ENCODE peak calls at places on chromosomes 16 and 17, in five cellular contexts. C is psoas muscle, V is heart right ventricle, M is ovary, J is A549. I is an unnamed sample.

GRCh38 chr16:50313596-50314483 is 47.5 kb downstream of the ADCY7 start:
- DNase-seq in C (peak), V (peak), M (no peak), J (no peak), I (peak)

GRCh38 chr16:80006175-80006895 is 405.8 kb upstream of the MAF start:
- DNase-seq in C (peak), V (peak), M (peak), J (peak), I (no peak)

GRCh38 chr17:81354944-81355327 is 40.3 kb upstream of the BAHCC1 start:
- DNase-seq in C (no peak), V (no peak), M (no peak), J (no peak), I (no peak)

GRCh38 chr17:58710948-58711552 is 18.6 kb downstream of the RAD51C start:
- DNase-seq in C (no peak), V (peak), M (peak), J (no peak), I (peak)

GRCh38 chr16:67881557-67882220 is 3.0 kb upstream of the NRN1L start:
- DNase-seq in C (peak), V (peak), M (no peak), J (no peak), I (peak)

GRCh38 chr17:7720125-7720524 is 2.6 kb downstream of the DNAH2 start:
- DNase-seq in C (no peak), V (no peak), M (no peak), J (no peak), I (no peak)

GRCh38 chr16:72847187-72848044 is 200.5 kb downstream of the ZFHX3 start:
- DNase-seq in C (no peak), V (peak), M (peak), J (peak), I (peak)

GRCh38 chr17:7017827-7018200 is 5.0 kb upstream of the BCL6B start:
- DNase-seq in C (no peak), V (no peak), M (no peak), J (no peak), I (no peak)

GRCh38 chr17:34584805-34585416 is 5.5 kb downstream of the TMEM132E start:
- DNase-seq in C (no peak), V (no peak), M (no peak), J (peak), I (peak)

GRCh38 chr17:83189673-83190385 is 110.4 kb downstream of the METRNL start:
- DNase-seq in C (peak), V (no peak), M (peak), J (no peak), I (no peak)

GRCh38 chr17:15884731-15885130 is 60.2 kb upstream of the ADORA2B start:
- DNase-seq in C (no peak), V (no peak), M (no peak), J (no peak), I (no peak)

GRCh38 chr16:11263737-11264136 is 5.4 kb downstream of the TNP2 start:
- DNase-seq in C (no peak), V (no peak), M (no peak), J (no peak), I (no peak)

GRCh38 chr16:58402796-58403195 is 10.5 kb downstream of the GINS3 start:
- DNase-seq in C (no peak), V (no peak), M (no peak), J (no peak), I (no peak)

GRCh38 chr16:71373073-71373472 is 14.6 kb downstream of the CALB2 start:
- DNase-seq in C (no peak), V (no peak), M (no peak), J (peak), I (no peak)

GRCh38 chr16:89316701-89317100 is 99.2 kb downstream of the ZNF778 start:
- DNase-seq in C (no peak), V (no peak), M (no peak), J (no peak), I (peak)

GRCh38 chr17:77810536-77810935 is 148.0 kb upstream of the TNRC6C start:
- DNase-seq in C (peak), V (peak), M (no peak), J (no peak), I (peak)

GRCh38 chr16:77499373-77500285 is 64.8 kb upstream of the ADAMTS18 start:
- DNase-seq in C (peak), V (peak), M (peak), J (peak), I (no peak)

GRCh38 chr16:57333402-57333801 is 25.2 kb upstream of the CCL22 start:
- DNase-seq in C (no peak), V (no peak), M (no peak), J (no peak), I (no peak)

GRCh38 chr16:67537636-67538591 is 9.3 kb downstream of the RIPOR1 start:
- DNase-seq in C (peak), V (peak), M (peak), J (no peak), I (peak)

GRCh38 chr17:68422821-68423220 is 34.5 kb downstream of the WIPI1 start:
- DNase-seq in C (no peak), V (no peak), M (no peak), J (no peak), I (no peak)

GRCh38 chr17:57113656-57114055 is 28.6 kb downstream of the AKAP1 start:
- DNase-seq in C (no peak), V (no peak), M (no peak), J (no peak), I (no peak)

GRCh38 chr17:1073241-1073962 is 76.5 kb downstream of the TIMM22 start:
- DNase-seq in C (peak), V (no peak), M (no peak), J (no peak), I (no peak)

GRCh38 chr17:76397687-76398522 is 13.5 kb downstream of the SPHK1 start:
- DNase-seq in C (peak), V (peak), M (peak), J (peak), I (peak)

GRCh38 chr16:23025692-23026305 is 123.5 kb downstream of the USP31 start:
- DNase-seq in C (no peak), V (no peak), M (no peak), J (no peak), I (no peak)

GRCh38 chr17:41976142-41976768 is 9.7 kb downstream of the CNP start:
- DNase-seq in C (no peak), V (no peak), M (peak), J (no peak), I (peak)

GRCh38 chr17:40071720-40072480 is 9.1 kb downstream of the THRA start:
- DNase-seq in C (peak), V (peak), M (peak), J (no peak), I (peak)

GRCh38 chr17:40035162-40035559 is 19.0 kb downstream of the MED24 start:
- DNase-seq in C (no peak), V (no peak), M (no peak), J (peak), I (peak)

GRCh38 chr16:86252596-86252995 is 257.7 kb upstream of the FOXF1 start:
- DNase-seq in C (no peak), V (no peak), M (no peak), J (no peak), I (peak)

GRCh38 chr17:77602062-77602746 is 356.3 kb upstream of the TNRC6C start:
- DNase-seq in C (peak), V (peak), M (no peak), J (no peak), I (peak)

GRCh38 chr17:76997981-76998531 is 129.9 kb downstream of the MGAT5B start:
- DNase-seq in C (no peak), V (no peak), M (no peak), J (no peak), I (no peak)

GRCh38 chr17:8250101-8250500 is 1.0 kb downstream of the PFAS start:
- DNase-seq in C (no peak), V (no peak), M (no peak), J (no peak), I (no peak)

GRCh38 chr17:43840814-43841213 is 6.2 kb upstream of the CD300LG start:
- DNase-seq in C (no peak), V (no peak), M (no peak), J (peak), I (peak)

GRCh38 chr17:43927101-43927935 is 15.0 kb downstream of the PPY start:
- DNase-seq in C (peak), V (no peak), M (no peak), J (no peak), I (peak)

DNA sequence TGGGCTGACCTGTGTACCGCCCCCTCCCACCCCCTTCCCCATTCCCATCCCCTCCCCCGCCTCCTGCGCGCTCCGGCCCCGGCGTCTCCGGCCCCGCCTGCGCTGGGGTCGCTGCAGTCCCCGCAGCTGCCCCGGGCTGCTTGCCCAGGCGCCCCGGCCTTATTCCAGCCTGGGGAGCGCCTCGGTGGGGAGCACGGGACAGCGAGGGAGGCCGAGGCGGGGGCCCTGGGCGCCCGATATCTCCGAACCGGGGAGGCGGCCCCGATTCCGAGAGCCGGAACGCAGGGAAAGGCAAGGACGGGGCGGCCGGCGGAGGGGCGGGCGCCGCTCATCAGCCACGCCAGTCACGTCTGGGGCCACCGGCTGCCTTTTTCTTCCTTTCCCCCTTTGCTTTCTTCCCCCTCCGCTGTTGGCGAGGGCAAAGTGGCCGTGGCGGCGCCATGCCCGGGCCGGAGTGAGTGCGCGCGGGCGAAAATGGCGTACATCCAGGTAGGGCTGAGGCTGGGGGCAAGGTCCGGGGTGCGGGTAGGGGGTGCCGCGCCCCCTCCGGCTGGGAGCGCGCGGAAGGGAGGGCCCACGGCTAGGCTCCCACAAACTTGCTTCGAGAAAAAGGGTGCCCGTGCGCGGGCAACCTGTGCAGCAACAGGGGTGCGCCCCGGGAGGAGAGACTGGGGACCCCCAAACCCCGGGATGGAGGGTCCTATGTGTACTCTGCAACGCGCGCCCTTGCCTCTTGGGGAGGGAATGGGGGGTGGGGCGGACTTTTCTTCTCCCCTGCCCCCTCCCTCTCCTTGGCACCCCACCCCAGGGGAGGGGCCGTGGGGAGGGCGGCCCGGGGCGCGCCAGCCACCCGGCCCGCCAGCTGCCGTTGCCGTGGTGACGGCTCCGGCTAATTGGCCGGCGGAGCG is at the start of gene SYT17:
- DNase-seq in C (peak), V (peak), M (no peak), J (peak), I (peak)
- H3K4me3 ChIP-seq in C (peak), V (peak), M (peak), J (peak), I (peak)

GRCh38 chr16:74603848-74604247 is 3.1 kb downstream of the GLG1 start:
- DNase-seq in C (no peak), V (no peak), M (no peak), J (no peak), I (no peak)
- H3K4me3 ChIP-seq in C (peak), V (no peak), M (no peak), J (no peak), I (no peak)

GRCh38 chr17:50902768-50903353 is 36.7 kb upstream of the TOB1 start:
- DNase-seq in C (no peak), V (no peak), M (no peak), J (no peak), I (no peak)

GRCh38 chr17:50903604-50904521 is 37.7 kb upstream of the TOB1 start:
- DNase-seq in C (no peak), V (no peak), M (no peak), J (no peak), I (no peak)

GRCh38 chr17:50906443-50906842 is 40.3 kb upstream of the TOB1 start:
- DNase-seq in C (no peak), V (no peak), M (no peak), J (no peak), I (no peak)

GRCh38 chr17:50905460-50905803 is 39.3 kb upstream of the TOB1 start:
- DNase-seq in C (no peak), V (no peak), M (no peak), J (no peak), I (no peak)

DNA sequence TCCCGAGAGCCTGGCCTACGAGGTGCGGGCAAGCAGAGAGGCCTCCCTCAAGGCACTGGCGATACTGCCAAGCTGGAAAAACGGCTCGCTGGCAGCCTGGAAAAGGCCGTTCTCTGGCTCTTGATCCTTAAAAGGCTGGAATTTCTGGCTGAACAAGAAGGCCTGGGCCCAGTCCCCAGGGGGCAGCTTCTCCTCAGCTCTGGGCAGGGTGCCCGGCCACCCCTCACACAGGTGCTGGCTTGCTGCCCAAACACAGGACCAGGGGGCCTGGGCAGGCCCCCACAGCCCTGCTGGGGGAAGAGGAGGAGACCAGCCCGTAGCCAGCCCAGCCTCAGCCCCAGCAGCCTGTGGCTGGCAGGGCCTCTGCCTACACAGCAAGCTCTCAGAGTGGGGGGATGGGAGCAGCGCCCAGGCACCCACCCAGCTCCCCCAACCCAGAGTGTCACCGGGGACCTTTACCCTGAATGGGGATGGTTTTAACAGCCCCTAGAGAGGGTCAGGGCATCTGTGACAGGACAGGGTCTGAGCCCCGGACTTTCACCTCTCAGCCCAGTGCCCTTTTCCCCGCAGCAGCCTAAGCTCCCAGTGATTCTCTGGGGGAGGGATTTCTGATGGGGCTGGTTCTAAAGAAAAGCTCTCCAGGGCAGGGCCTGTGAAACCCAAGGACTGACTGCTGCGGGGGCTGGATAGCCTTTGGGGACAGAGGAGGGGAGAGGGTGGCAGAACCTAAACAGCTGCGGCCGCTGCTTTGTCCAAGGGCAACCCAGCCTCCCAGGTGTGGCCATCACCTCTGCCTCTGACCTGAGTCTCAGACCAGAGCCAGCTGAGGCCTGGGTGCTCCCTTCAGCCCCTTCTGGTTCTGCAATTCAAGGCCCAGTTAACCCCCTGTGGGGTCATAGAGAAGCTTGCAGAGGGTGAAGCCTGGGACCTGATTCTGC is 38.6 kb upstream of the TOB1 start:
- DNase-seq in C (peak), V (no peak), M (peak), J (no peak), I (peak)
- H3K4me3 ChIP-seq in C (peak), V (no peak), M (no peak), J (no peak), I (no peak)

GRCh38 chr16:4612474-4612931 is 2.2 kb downstream of the UBALD1 start:
- DNase-seq in C (no peak), V (no peak), M (peak), J (peak), I (peak)
- H3K4me3 ChIP-seq in C (peak), V (no peak), M (no peak), J (no peak), I (peak)

GRCh38 chr17:73943416-73943770 is 260.1 kb upstream of the RPL38 start:
- DNase-seq in C (no peak), V (no peak), M (no peak), J (no peak), I (no peak)
- H3K4me3 ChIP-seq in C (no peak), V (no peak), M (no peak), J (no peak), I (no peak)

GRCh38 chr17:62064029-62064790 is 868 bp downstream of the MED13 start:
- DNase-seq in C (no peak), V (no peak), M (no peak), J (peak), I (no peak)
- H3K4me3 ChIP-seq in C (peak), V (peak), M (peak), J (peak), I (peak)

GRCh38 chr17:31523862-31524730 is 132.6 kb downstream of the RAB11FIP4 start:
- DNase-seq in C (no peak), V (no peak), M (no peak), J (no peak), I (no peak)

GRCh38 chr17:31528291-31528874 is 136.9 kb downstream of the RAB11FIP4 start:
- DNase-seq in C (no peak), V (no peak), M (no peak), J (no peak), I (no peak)

GRCh38 chr17:31527606-31528005 is 136.1 kb downstream of the RAB11FIP4 start:
- DNase-seq in C (no peak), V (no peak), M (no peak), J (no peak), I (no peak)

GRCh38 chr17:31524926-31525800 is 133.7 kb downstream of the RAB11FIP4 start:
- DNase-seq in C (peak), V (peak), M (peak), J (peak), I (peak)

DNA sequence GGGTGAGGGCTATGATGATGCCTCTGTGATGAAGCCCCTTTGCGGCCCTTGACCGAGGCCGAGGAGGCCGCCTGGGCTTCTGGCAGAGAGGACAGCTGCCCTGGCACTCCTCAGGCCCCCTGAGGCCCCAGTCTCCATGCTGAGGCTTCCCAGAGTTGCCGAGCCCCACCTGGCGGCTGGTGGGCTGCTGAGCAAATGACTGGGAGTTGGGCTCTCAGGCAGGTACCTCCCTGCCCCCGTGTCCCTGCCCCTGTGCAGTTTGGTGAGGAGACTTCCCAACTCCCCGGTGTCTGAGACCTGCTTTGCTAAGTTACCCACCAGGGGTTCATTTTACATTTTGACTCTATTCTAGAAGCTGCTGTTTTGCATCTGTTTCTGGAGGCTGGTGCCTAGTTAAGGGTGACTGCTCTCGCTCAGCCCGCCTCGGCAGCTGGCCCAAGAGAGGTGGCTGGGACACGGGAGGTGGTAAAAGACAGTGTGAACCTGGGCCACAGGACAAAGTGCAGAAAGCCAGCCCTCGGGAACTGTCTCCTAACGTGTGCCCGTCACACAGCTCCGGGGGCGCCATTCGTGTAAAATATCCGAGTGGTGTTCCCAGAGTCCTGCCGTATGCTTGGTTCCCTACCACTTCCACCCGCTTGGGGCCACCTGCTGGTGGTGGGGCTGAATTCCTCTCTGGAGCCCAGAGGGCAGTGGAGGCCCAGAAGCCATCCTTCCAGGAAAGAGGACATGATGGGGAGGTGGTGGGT is 134.5 kb downstream of the RAB11FIP4 start:
- DNase-seq in C (no peak), V (no peak), M (no peak), J (peak), I (peak)
- H3K4me3 ChIP-seq in C (no peak), V (no peak), M (no peak), J (peak), I (no peak)

GRCh38 chr17:55730380-55730779 is 7.7 kb upstream of the TMEM100 start:
- DNase-seq in C (no peak), V (no peak), M (no peak), J (no peak), I (no peak)
- H3K4me3 ChIP-seq in C (peak), V (peak), M (no peak), J (no peak), I (no peak)